ENCODE peak calls at places on chromosomes 4 and X, in six cellular contexts. G is upper lobe of left lung; I is K562; B is transverse colon; P is CD4-positive, alpha-beta T cell; A is dorsolateral prefrontal cortex. T is an unnamed sample.

GRCh38 chr4:126939401-126939800 is 693.4 kb upstream of the INTU start:
- DNase-seq in P (no peak), B (no peak), I (no peak), A (no peak), G (no peak), T (peak)

GRCh38 chrX:77446029-77446585 is 1.1 kb upstream of the FGF16 start:
- DNase-seq in G (peak), P (no peak), A (no peak), I (no peak), B (peak), T (no peak)

GRCh38 chrX:22220941-22221340 is 51.8 kb upstream of the CBLL2 start:
- DNase-seq in A (no peak), B (no peak), I (no peak), P (no peak), G (no peak), T (peak)

GRCh38 chr4:30511751-30512150 is 208.4 kb upstream of the PCDH7 start:
- DNase-seq in B (no peak), A (no peak), G (no peak), P (no peak), I (no peak), T (no peak)

GRCh38 chr4:138367942-138368341 is 125.8 kb upstream of the SLC7A11 start:
- DNase-seq in B (no peak), A (no peak), G (no peak), I (no peak), P (no peak), T (no peak)

GRCh38 chrX:97968376-97969104 is 1084.8 kb downstream of the RPA4 start:
- DNase-seq in I (no peak), G (no peak), A (no peak), B (no peak), P (no peak), T (no peak)

GRCh38 chrX:56025872-56026571 is 206.1 kb upstream of the KLF8 start:
- DNase-seq in G (no peak), I (no peak), P (no peak), B (no peak), A (no peak), T (no peak)

GRCh38 chr4:101418466-101418865 is 71.1 kb upstream of the PPP3CA start:
- DNase-seq in B (no peak), G (no peak), I (no peak), P (no peak), A (no peak), T (no peak)

GRCh38 chrX:120450163-120450562 is 18.9 kb downstream of the LAMP2 start:
- DNase-seq in B (no peak), I (no peak), G (no peak), A (no peak), P (no peak), T (no peak)

GRCh38 chr4:25666031-25666630 is 10.5 kb downstream of the SLC34A2 start:
- DNase-seq in A (no peak), B (no peak), G (no peak), I (no peak), P (no peak), T (no peak)

GRCh38 chrX:18753603-18754002 is 46.2 kb downstream of the PPEF1 start:
- DNase-seq in P (no peak), B (no peak), A (no peak), G (no peak), I (no peak), T (no peak)

GRCh38 chr4:99811850-99812249 is 4.8 kb upstream of the DAPP1 start:
- DNase-seq in P (peak), G (no peak), B (peak), I (peak), A (no peak), T (peak)

GRCh38 chr4:37865450-37865849 is 25.4 kb upstream of the TBC1D1 start:
- DNase-seq in P (no peak), G (no peak), A (no peak), B (no peak), I (no peak), T (peak)

GRCh38 chr4:85744950-85745349 is 270.0 kb downstream of the ARHGAP24 start:
- DNase-seq in I (no peak), A (no peak), B (no peak), G (no peak), P (no peak), T (no peak)

GRCh38 chr4:90318208-90318607 is 191.0 kb downstream of the CCSER1 start:
- DNase-seq in G (no peak), I (no peak), P (no peak), A (no peak), B (no peak), T (peak)

GRCh38 chrX:71603618-71604017 is 14.7 kb downstream of the CXCR3 start:
- DNase-seq in P (no peak), G (no peak), I (no peak), B (no peak), A (no peak), T (no peak)

GRCh38 chr4:40307627-40308497 is 27.3 kb upstream of the CHRNA9 start:
- DNase-seq in P (peak), B (peak), G (no peak), A (no peak), I (peak), T (no peak)

GRCh38 chr4:94561249-94562024 is 109.7 kb downstream of the PDLIM5 start:
- DNase-seq in A (no peak), P (no peak), G (no peak), I (no peak), B (no peak), T (peak)

GRCh38 chrX:70998402-70999027 is 67.6 kb upstream of the SLC7A3 start:
- DNase-seq in G (no peak), A (no peak), I (no peak), B (no peak), P (peak), T (peak)

DNA sequence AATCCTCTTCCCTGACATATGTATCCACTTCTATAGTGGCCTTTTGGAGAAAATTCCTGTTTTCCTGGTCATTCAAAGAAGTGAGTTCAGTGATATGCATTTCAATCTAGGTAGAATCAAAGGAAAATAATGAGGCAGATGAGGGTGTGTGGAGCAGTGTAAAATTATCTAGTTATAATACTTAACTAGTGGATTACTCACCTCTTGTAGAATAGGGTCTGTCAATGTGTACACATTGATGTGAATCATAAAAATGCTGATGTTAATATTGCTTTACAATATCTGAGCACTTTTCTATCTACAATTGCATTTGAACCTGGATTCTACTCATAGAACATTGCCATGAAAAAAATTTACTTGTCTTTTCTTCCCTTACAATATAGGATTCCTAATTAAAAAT is 293.5 kb downstream of the GBA3 start:
- DNase-seq in P (no peak), A (no peak), B (no peak), G (no peak), I (no peak), T (no peak)
- TF ChIP-seq CTCF in P (no peak), A (no peak), B (no peak), G (no peak), I (no peak), T (no peak)

DNA sequence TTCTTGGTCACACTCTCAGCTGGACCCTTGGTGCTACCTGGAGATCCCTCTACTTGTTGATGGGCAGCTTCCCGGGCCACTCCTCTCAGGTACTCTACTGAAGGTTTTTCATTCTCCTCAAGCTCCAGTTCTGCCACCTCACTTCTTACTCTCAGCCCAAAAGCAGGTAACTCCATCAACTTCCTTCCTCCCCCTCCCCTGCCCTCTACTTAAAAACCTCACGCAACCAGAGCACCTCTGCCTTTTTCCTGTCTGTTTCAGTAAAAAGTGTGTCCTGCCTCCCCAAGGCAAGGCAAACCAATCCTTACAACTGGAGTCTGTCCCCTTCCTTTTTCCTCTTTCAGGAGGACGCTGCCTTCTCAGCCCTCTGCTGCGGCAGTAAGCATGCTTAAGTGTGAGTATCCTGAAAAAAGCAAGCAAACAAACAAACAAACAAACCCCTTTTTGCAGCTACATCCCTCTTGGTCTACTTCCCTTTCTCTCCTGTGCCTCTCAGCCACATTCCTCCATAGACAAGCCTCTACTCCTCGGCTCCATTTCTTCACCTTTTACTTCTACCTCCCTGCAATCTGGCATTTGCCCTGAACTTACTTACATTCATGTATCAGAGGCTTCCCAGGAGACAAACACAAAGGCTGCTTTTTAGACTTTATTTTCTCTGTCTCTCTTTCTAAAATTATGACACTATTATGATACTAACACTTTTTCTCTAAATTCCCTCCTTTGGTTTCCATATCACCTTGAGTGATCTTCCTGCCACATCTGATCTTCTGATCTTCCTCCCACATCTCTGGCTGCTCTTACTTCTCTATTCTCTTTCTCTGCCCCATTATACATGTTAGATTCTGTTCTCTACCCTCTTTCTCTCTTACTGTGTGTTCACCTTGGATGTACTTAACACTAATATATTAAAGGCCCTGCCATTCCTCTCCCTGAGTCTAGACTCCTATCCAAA is 5.4 kb downstream of the ALPK1 start:
- DNase-seq in I (no peak), P (no peak), B (no peak), A (no peak), G (no peak), T (no peak)
- TF ChIP-seq CTCF in I (no peak), P (no peak), B (no peak), A (no peak), G (no peak), T (no peak)

GRCh38 chrX:20947411-20947912 is 426.8 kb upstream of the CNKSR2 start:
- DNase-seq in P (no peak), G (no peak), B (no peak), A (no peak), I (no peak), T (no peak)
- TF ChIP-seq CTCF in P (no peak), G (no peak), B (no peak), A (no peak), I (no peak), T (no peak)

GRCh38 chr4:150598906-150599305 is 17.0 kb downstream of the MAB21L2 start:
- DNase-seq in P (no peak), A (no peak), I (no peak), G (peak), B (no peak), T (no peak)

GRCh38 chr4:150591284-150591874 is 9.4 kb downstream of the MAB21L2 start:
- DNase-seq in I (no peak), P (no peak), G (no peak), B (no peak), A (no peak), T (no peak)

GRCh38 chr4:150591904-150592303 is 10.0 kb downstream of the MAB21L2 start:
- DNase-seq in B (no peak), A (no peak), G (no peak), P (no peak), I (no peak), T (no peak)

GRCh38 chr4:150589174-150589573 is 7.2 kb downstream of the MAB21L2 start:
- DNase-seq in I (no peak), B (no peak), G (no peak), P (no peak), A (no peak), T (no peak)

DNA sequence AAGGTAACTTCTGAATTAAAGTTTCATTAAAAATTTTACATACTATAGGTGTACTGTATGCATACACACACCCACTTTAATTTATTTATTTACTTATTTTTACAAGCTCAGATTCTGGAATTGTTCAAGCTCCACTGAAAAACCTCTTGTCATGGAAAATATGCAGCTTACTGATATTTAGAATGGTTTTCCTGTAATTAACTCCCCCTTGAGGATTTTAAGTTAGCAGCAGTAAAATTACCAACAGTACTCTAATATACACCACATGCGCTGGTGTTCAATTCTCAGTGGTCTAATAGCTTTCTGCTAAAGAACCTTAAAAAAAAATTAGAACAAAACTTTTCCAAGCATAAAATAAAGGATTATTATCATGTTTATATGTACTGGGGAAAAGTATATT is 12.0 kb downstream of the MAB21L2 start:
- DNase-seq in B (no peak), I (no peak), P (no peak), A (no peak), G (no peak), T (peak)
- TF ChIP-seq CTCF in B (peak), I (peak), P (no peak), A (no peak), G (no peak), T (peak)

GRCh38 chr4:6873291-6873690 is 36.3 kb upstream of the TBC1D14 start:
- DNase-seq in B (no peak), P (no peak), G (no peak), A (no peak), I (no peak), T (peak)
- TF ChIP-seq CTCF in B (no peak), P (no peak), G (no peak), A (no peak), I (peak), T (no peak)

T was measured in HFFc6.